ENCODE peak calls at places on chromosomes 2 and 18, in four cellular contexts. P is A549, V is tibial nerve, M is HCT116. Z is an unnamed sample.

GRCh38 chr18:21907451-21907850 is 166.9 kb downstream of the MIB1 start:
- DNase-seq in P (no peak), V (no peak), M (no peak), Z (no peak)

GRCh38 chr2:113273031-113273551 is 5.6 kb downstream of the PAX8 start:
- DNase-seq in P (peak; percentile 53), V (no peak), M (no peak), Z (peak; percentile 33)

GRCh38 chr2:166545473-166545872 is 51.4 kb upstream of the SCN7A start:
- DNase-seq in P (no peak), V (no peak), M (no peak), Z (no peak)

GRCh38 chr2:38394903-38395341 is 17.8 kb upstream of the ATL2 start:
- DNase-seq in P (no peak), V (no peak), M (peak; percentile 73), Z (no peak)

GRCh38 chr2:86290596-86291327 is 46.7 kb downstream of the REEP1 start:
- DNase-seq in P (peak; percentile 14), V (no peak), M (no peak), Z (no peak)

GRCh38 chr2:176508984-176509383 is 239.7 kb downstream of the MTX2 start:
- DNase-seq in P (no peak), V (no peak), M (no peak), Z (no peak)

GRCh38 chr18:69400976-69401474 is 337 bp downstream of the DOK6 start:
- DNase-seq in P (no peak), V (no peak), M (no peak), Z (no peak)

GRCh38 chr2:159133795-159134194 is 152.7 kb downstream of the WDSUB1 start:
- DNase-seq in P (no peak), V (no peak), M (no peak), Z (no peak)

GRCh38 chr2:235582081-235582686 is 88.3 kb downstream of the AGAP1 start:
- DNase-seq in P (no peak), V (no peak), M (no peak), Z (no peak)

GRCh38 chr2:194672994-194673393 is 984.0 kb upstream of the SLC39A10 start:
- DNase-seq in P (no peak), V (no peak), M (no peak), Z (no peak)

GRCh38 chr2:37711831-37712230 is 40.4 kb upstream of the CDC42EP3 start:
- DNase-seq in P (no peak), V (no peak), M (no peak), Z (no peak)

GRCh38 chr18:45951021-45951714 is 16.0 kb downstream of the EPG5 start:
- DNase-seq in P (peak; percentile 16), V (no peak), M (peak; percentile 28), Z (no peak)

GRCh38 chr2:120875431-120875830 is 139.8 kb downstream of the GLI2 start:
- DNase-seq in P (no peak), V (no peak), M (no peak), Z (no peak)

GRCh38 chr2:207221731-207222130 is 56.0 kb upstream of the KLF7 start:
- DNase-seq in P (no peak), V (no peak), M (no peak), Z (no peak)
- H3K4me1 ChIP-seq in P (peaks cover 15% of the 10 kb centered on the region), V (no peaks in the 10 kb centered on the region), M (no peaks in the 10 kb centered on the region), Z (peaks cover 4% of the 10 kb centered on the region)

GRCh38 chr2:156457523-156458228 is 21.5 kb downstream of the GPD2 start:
- DNase-seq in P (no peak), V (no peak), M (no peak), Z (no peak)

GRCh38 chr2:156456616-156457015 is 20.4 kb downstream of the GPD2 start:
- DNase-seq in P (no peak), V (no peak), M (no peak), Z (no peak)

GRCh38 chr2:156455366-156455975 is 19.3 kb downstream of the GPD2 start:
- DNase-seq in P (peak; percentile 79), V (no peak), M (peak; percentile 52), Z (no peak)

GRCh38 chr2:156458229-156458584 is 22.0 kb downstream of the GPD2 start:
- DNase-seq in P (no peak), V (no peak), M (no peak), Z (no peak)

DNA sequence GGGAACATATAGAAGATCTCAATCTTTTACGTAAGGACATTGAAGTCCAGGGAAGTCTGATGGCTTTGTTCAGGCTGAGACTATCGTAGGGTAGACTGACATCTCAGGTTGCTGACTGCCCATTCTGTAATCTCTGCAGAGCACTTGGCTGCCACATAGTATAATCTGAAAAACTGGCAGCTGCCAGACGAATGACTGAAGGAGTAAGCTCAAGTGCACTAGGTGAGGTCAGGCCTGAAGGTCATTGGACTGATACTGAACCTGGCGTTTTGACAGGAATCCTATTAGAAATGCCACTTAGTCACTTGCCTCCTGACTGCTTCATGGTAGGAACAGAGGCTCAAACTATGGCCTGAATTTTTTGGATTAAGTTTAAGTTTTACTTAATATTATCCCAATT is 23.5 kb downstream of the GPD2 start:
- DNase-seq in P (no peak), V (no peak), M (no peak), Z (peak; percentile 71)
- H3K4me1 ChIP-seq in P (peaks cover 80% of the 10 kb centered on the region), V (peaks cover 36% of the 10 kb centered on the region), M (peaks cover 37% of the 10 kb centered on the region), Z (peaks cover 57% of the 10 kb centered on the region)

GRCh38 chr2:128772671-128773070 is 454.0 kb upstream of the HS6ST1 start:
- DNase-seq in P (no peak), V (no peak), M (no peak), Z (no peak)
- H3K4me1 ChIP-seq in P (no peaks in the 10 kb centered on the region), V (no peaks in the 10 kb centered on the region), M (no peaks in the 10 kb centered on the region), Z (no peaks in the 10 kb centered on the region)

GRCh38 chr2:203683421-203683820 is 23.0 kb upstream of the CD28 start:
- DNase-seq in P (no peak), V (no peak), M (no peak), Z (no peak)
- H3K4me1 ChIP-seq in P (peaks cover 16% of the 10 kb centered on the region), V (peaks cover 65% of the 10 kb centered on the region), M (no peaks in the 10 kb centered on the region), Z (peaks cover 39% of the 10 kb centered on the region)

GRCh38 chr2:239894276-239894675 is 130.9 kb downstream of the NDUFA10 start:
- DNase-seq in P (no peak), V (no peak), M (no peak), Z (peak; percentile 21)

GRCh38 chr2:239895669-239896068 is 129.5 kb downstream of the NDUFA10 start:
- DNase-seq in P (no peak), V (no peak), M (no peak), Z (no peak)

GRCh38 chr2:239897596-239898235 is 127.4 kb downstream of the NDUFA10 start:
- DNase-seq in P (no peak), V (no peak), M (no peak), Z (peak; percentile 19)

GRCh38 chr2:239895116-239895515 is 130.0 kb downstream of the NDUFA10 start:
- DNase-seq in P (no peak), V (no peak), M (no peak), Z (peak; percentile 5)

GRCh38 chr2:239896075-239896474 is 129.1 kb downstream of the NDUFA10 start:
- DNase-seq in P (no peak), V (no peak), M (no peak), Z (peak; percentile 11)
- H3K4me1 ChIP-seq in P (no peaks in the 10 kb centered on the region), V (no peaks in the 10 kb centered on the region), M (no peaks in the 10 kb centered on the region), Z (no peaks in the 10 kb centered on the region)

GRCh38 chr2:96759548-96759947 is 1.2 kb upstream of the CNNM4 start:
- DNase-seq in P (no peak), V (no peak), M (no peak), Z (no peak)

GRCh38 chr2:96760036-96760985 is at the start of gene CNNM4:
- DNase-seq in P (peak; percentile 93), V (peak; percentile 89), M (peak; percentile 84), Z (peak; percentile 97)

GRCh38 chr2:96757477-96757860 is 3.2 kb upstream of the CNNM4 start:
- DNase-seq in P (no peak), V (no peak), M (no peak), Z (no peak)

GRCh38 chr2:96756788-96757476 is 3.8 kb upstream of the CNNM4 start:
- DNase-seq in P (peak; percentile 36), V (no peak), M (no peak), Z (no peak)

DNA sequence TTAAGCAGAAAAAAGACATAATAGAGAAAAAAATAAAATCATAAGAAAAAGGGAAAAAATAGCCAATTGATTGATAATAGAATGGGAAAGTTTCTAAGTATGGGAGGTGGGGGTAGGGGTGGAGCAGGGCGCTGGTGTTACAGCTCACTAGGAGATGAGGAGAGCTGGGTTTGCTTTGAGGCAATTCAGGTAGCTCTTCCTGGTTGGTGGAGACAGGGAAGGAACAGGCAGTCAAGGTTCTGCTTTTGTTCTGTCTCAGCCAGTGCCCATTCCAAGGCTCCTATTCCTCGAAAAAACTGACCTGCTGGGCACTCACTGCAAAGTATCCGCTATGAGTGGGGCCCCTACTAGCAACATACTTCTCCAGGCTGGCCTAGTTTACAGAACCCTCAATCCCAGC is 1.7 kb upstream of the CNNM4 start:
- DNase-seq in P (no peak), V (no peak), M (no peak), Z (no peak)
- H3K4me1 ChIP-seq in P (peaks cover 33% of the 10 kb centered on the region), V (peaks cover 36% of the 10 kb centered on the region), M (peaks cover 44% of the 10 kb centered on the region), Z (peaks cover 48% of the 10 kb centered on the region)

GRCh38 chr18:7803956-7804469 is 236.9 kb downstream of the PTPRM start:
- DNase-seq in P (no peak), V (no peak), M (no peak), Z (no peak)
- H3K4me1 ChIP-seq in P (peaks cover 47% of the 10 kb centered on the region), V (no peaks in the 10 kb centered on the region), M (no peaks in the 10 kb centered on the region), Z (no peaks in the 10 kb centered on the region)

GRCh38 chr2:160399880-160400279 is 93.7 kb downstream of the RBMS1 start:
- DNase-seq in P (no peak), V (no peak), M (no peak), Z (no peak)
- H3K4me1 ChIP-seq in P (peaks cover 97% of the 10 kb centered on the region), V (peaks cover 58% of the 10 kb centered on the region), M (peaks cover 52% of the 10 kb centered on the region), Z (peaks cover 35% of the 10 kb centered on the region)

Z was measured in stomach.